ENCODE peak calls at places on chromosomes 5 and 9, in five cellular contexts. G is HTR-8/SVneo, N is DMS153, Y is NCI-H2107, B is sigmoid colon. R is an unnamed sample.

GRCh38 chr9:34554211-34555001 is 31.6 kb upstream of the ENHO start:
- DNase-seq in G (no peak), N (peak), Y (peak), B (peak), R (no peak)

GRCh38 chr9:120931278-120932085 is 4.9 kb upstream of the TRAF1 start:
- DNase-seq in G (peak), N (peak), Y (no peak), B (no peak), R (peak)

GRCh38 chr5:155050384-155051019 is 36.9 kb downstream of the KIF4B start:
- DNase-seq in G (no peak), N (no peak), Y (no peak), B (no peak), R (no peak)

GRCh38 chr9:3177362-3177761 is 333.5 kb upstream of the PUM3 start:
- DNase-seq in G (no peak), N (no peak), Y (no peak), B (no peak), R (no peak)

GRCh38 chr5:44536650-44537260 is 147.5 kb upstream of the FGF10 start:
- DNase-seq in G (no peak), N (no peak), Y (peak), B (no peak), R (peak)

GRCh38 chr5:109767997-109768396 is 78.3 kb downstream of the MAN2A1 start:
- DNase-seq in G (no peak), N (no peak), Y (no peak), B (no peak), R (no peak)

GRCh38 chr5:79546782-79547428 is 33.0 kb upstream of the HOMER1 start:
- DNase-seq in G (no peak), N (no peak), Y (no peak), B (no peak), R (no peak)

GRCh38 chr5:174798411-174798930 is 74.1 kb downstream of the MSX2 start:
- DNase-seq in G (no peak), N (no peak), Y (no peak), B (no peak), R (no peak)

GRCh38 chr9:124855944-124856773 is 2.9 kb downstream of the WDR38 start:
- DNase-seq in G (no peak), N (no peak), Y (no peak), B (no peak), R (no peak)

GRCh38 chr9:135474915-135475314 is 4.7 kb upstream of the PPP1R26 start:
- DNase-seq in G (no peak), N (no peak), Y (no peak), B (no peak), R (peak)

GRCh38 chr5:43073597-43074546 is 33.8 kb upstream of the ANXA2R start:
- DNase-seq in G (peak), N (peak), Y (no peak), B (no peak), R (no peak)

GRCh38 chr5:55914971-55915370 is 63.8 kb downstream of the IL31RA start:
- DNase-seq in G (no peak), N (no peak), Y (no peak), B (no peak), R (no peak)

GRCh38 chr5:74627511-74628120 is 12.9 kb downstream of the ENC1 start:
- DNase-seq in G (no peak), N (no peak), Y (no peak), B (no peak), R (no peak)

GRCh38 chr5:18764161-18764560 is 1129.9 kb downstream of the TAF11L14 start:
- DNase-seq in G (no peak), N (no peak), Y (no peak), B (no peak), R (no peak)

R was measured in RWPE1.